ENCODE peak calls at places on chromosomes 11 and 22, in eight cellular contexts. S is ovary, B is right atrium auricular region, T is choroid plexus epithelial cell, K is fibroblast of the aortic adventitia, L is GM12865, R is left ventricle myocardium inferior, O is colonic mucosa. H is an unnamed sample.

GRCh38 chr11:116955949-116956348 is 118.5 kb upstream of the APOA1 start:
- DNase-seq in L (no peak), K (no peak), T (no peak), R (no peak), B (no peak), O (no peak), S (no peak), H (no peak)

GRCh38 chr22:35783943-35784614 is 66.4 kb downstream of the APOL5 start:
- DNase-seq in R (no peak), S (no peak), B (no peak), K (no peak), T (no peak), L (no peak), O (no peak), H (no peak)

GRCh38 chr11:67404515-67405195 is 772 bp downstream of the TBC1D10C start:
- DNase-seq in L (no peak), O (no peak), B (no peak), K (no peak), T (no peak), R (no peak), S (no peak), H (no peak)

GRCh38 chr11:32949739-32950138 is 57.1 kb downstream of the QSER1 start:
- DNase-seq in K (no peak), S (no peak), T (no peak), B (no peak), R (no peak), L (no peak), O (no peak), H (no peak)

GRCh38 chr22:49205401-49205800 is 622.3 kb downstream of the BRD1 start:
- DNase-seq in T (no peak), B (peak; percentile 16), S (peak; percentile 7), K (no peak), L (no peak), O (no peak), R (no peak), H (peak; percentile 17)

GRCh38 chr22:49303781-49304461 is 523.8 kb downstream of the BRD1 start:
- DNase-seq in L (no peak), K (no peak), B (peak; percentile 4), S (peak; percentile 19), O (peak; percentile 14), T (no peak), R (no peak), H (peak; percentile 21)

GRCh38 chr11:112227471-112227870 is 1.2 kb downstream of the PTS start:
- DNase-seq in K (no peak), L (no peak), O (no peak), S (no peak), T (no peak), B (no peak), R (no peak), H (no peak)

GRCh38 chr22:33659423-33659822 is 260.9 kb downstream of the LARGE1 start:
- DNase-seq in O (no peak), B (no peak), R (no peak), K (peak; percentile 91), S (no peak), L (no peak), T (peak; percentile 3), H (no peak)

GRCh38 chr11:31045335-31045734 is 324.2 kb downstream of the DCDC1 start:
- DNase-seq in L (peak; percentile 9), O (no peak), B (no peak), K (peak; percentile 27), S (no peak), R (no peak), T (peak; percentile 49), H (no peak)

GRCh38 chr11:94507485-94507884 is 4.8 kb upstream of the C11orf97 start:
- DNase-seq in T (no peak), O (no peak), L (no peak), K (no peak), B (no peak), R (no peak), S (no peak), H (no peak)

GRCh38 chr22:43136255-43136654 is 6.9 kb downstream of the MCAT start:
- DNase-seq in B (no peak), T (peak; percentile 59), S (no peak), R (peak; percentile 41), K (peak; percentile 25), L (peak; percentile 68), O (no peak), H (peak; percentile 58)

GRCh38 chr22:43153916-43154315 is 2.6 kb downstream of the TSPO start:
- DNase-seq in R (no peak), S (no peak), O (no peak), K (no peak), B (no peak), L (no peak), T (peak; percentile 48), H (no peak)

GRCh38 chr11:60367009-60367408 is 11.3 kb upstream of the MS4A7 start:
- DNase-seq in S (no peak), O (no peak), L (peak; percentile 88), B (no peak), K (no peak), T (no peak), R (no peak), H (no peak)

GRCh38 chr11:92941676-92942571 is 27.5 kb upstream of the MTNR1B start:
- DNase-seq in O (peak; percentile 24), R (no peak), S (no peak), K (peak; percentile 61), B (no peak), T (peak; percentile 74), L (peak; percentile 38), H (no peak)

GRCh38 chr11:70735976-70736375 is 337.6 kb downstream of the CTTN start:
- DNase-seq in O (no peak), K (no peak), L (no peak), B (no peak), T (no peak), S (no peak), R (no peak), H (no peak)

GRCh38 chr11:117761993-117762392 is 35.0 kb downstream of the DSCAML1 start:
- DNase-seq in B (no peak), O (no peak), K (no peak), R (no peak), L (no peak), S (no peak), T (no peak), H (no peak)

GRCh38 chr11:121890377-121890776 is 225.6 kb downstream of the BLID start:
- DNase-seq in K (peak; percentile 86), R (no peak), S (no peak), O (no peak), B (no peak), L (no peak), T (peak; percentile 58), H (peak; percentile 27)

GRCh38 chr11:13663631-13664071 is 4.8 kb upstream of the FAR1 start:
- DNase-seq in R (no peak), B (no peak), K (peak; percentile 73), L (no peak), T (no peak), S (no peak), O (peak; percentile 53), H (no peak)

GRCh38 chr11:125910450-125910849 is 6.1 kb downstream of the DDX25 start:
- DNase-seq in T (no peak), S (no peak), K (no peak), O (no peak), R (no peak), L (no peak), B (no peak), H (no peak)

GRCh38 chr11:14974723-14975587 is 2.8 kb upstream of the CALCA start:
- DNase-seq in O (peak; percentile 55), K (peak; percentile 49), T (peak; percentile 48), L (peak; percentile 52), R (peak; percentile 22), S (no peak), B (peak; percentile 65), H (peak; percentile 49)

GRCh38 chr11:87038235-87038960 is 664 bp downstream of the TMEM135 start:
- DNase-seq in K (no peak), B (no peak), L (peak; percentile 33), S (no peak), T (peak; percentile 20), R (no peak), O (no peak), H (no peak)

GRCh38 chr22:28112548-28113043 is 193.5 kb upstream of the PITPNB start:
- DNase-seq in K (peak; percentile 78), O (no peak), T (peak; percentile 65), L (peak; percentile 42), B (peak; percentile 65), S (no peak), R (peak; percentile 48), H (no peak)

GRCh38 chr22:47633111-47633510 is 870.7 kb downstream of the TBC1D22A start:
- DNase-seq in L (no peak), K (no peak), R (no peak), T (no peak), O (no peak), B (no peak), S (peak; percentile 6), H (peak; percentile 20)
- H3K4me3 ChIP-seq in L (no peak overlapping the region), K (no peak overlapping the region), R (no peak overlapping the region), T (no peak overlapping the region), O (no peak overlapping the region), B (no peak overlapping the region), S (no peak overlapping the region), H (no peak overlapping the region)

GRCh38 chr11:64086263-64086938 is 50.7 kb downstream of the FLRT1 start:
- DNase-seq in K (peak; percentile 65), L (no peak), S (peak; percentile 75), B (no peak), R (peak; percentile 64), T (peak; percentile 21), O (peak; percentile 57), H (peak; percentile 43)
- H3K4me3 ChIP-seq in K (no peak overlapping the region), L (no peak overlapping the region), S (no peak overlapping the region), B (no peak overlapping the region), R (no peak overlapping the region), T (no peak overlapping the region), O (no peak overlapping the region), H (no peak overlapping the region)

GRCh38 chr22:17194213-17194612 is 25.0 kb downstream of the ADA2 start:
- DNase-seq in O (no peak), B (no peak), K (no peak), S (no peak), T (no peak), L (no peak), R (no peak), H (no peak)

GRCh38 chr22:17192186-17192585 is 27.0 kb downstream of the ADA2 start:
- DNase-seq in R (no peak), B (no peak), O (no peak), K (no peak), T (no peak), S (no peak), L (no peak), H (no peak)

GRCh38 chr22:17190702-17191101 is 28.5 kb downstream of the ADA2 start:
- DNase-seq in L (no peak), B (no peak), T (no peak), O (no peak), K (no peak), S (no peak), R (no peak), H (no peak)

DNA sequence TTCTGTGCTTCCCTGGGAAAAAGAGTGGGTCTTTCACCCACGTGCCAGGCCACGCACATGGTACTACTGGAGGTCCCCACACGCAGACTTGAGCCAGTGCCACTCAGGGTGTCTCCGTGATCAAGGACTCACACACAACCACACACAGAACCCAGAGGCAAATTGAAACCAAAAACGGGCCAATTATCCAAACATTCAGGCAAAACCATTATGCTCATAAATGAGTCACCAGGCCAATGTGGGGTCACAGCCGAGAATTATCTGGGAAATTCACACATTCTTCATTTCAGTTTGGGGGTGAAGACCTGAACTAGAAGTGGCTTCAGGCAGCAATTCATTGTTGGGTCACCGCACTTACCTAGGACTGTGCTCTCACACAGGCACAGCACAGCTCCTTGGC is 28.1 kb downstream of the ADA2 start:
- DNase-seq in O (no peak), L (no peak), K (peak; percentile 29), B (no peak), S (no peak), T (peak; percentile 56), R (no peak), H (no peak)
- H3K4me3 ChIP-seq in O (no peak overlapping the region), L (no peak overlapping the region), K (no peak overlapping the region), B (no peak overlapping the region), S (no peak overlapping the region), T (no peak overlapping the region), R (no peak overlapping the region), H (no peak overlapping the region)

GRCh38 chr11:123190504-123190903 is 4.5 kb downstream of the CLMP start:
- DNase-seq in O (no peak), B (no peak), S (no peak), T (no peak), K (peak; percentile 64), R (no peak), L (no peak), H (no peak)
- H3K4me3 ChIP-seq in O (no peak overlapping the region), B (no peak overlapping the region), S (no peak overlapping the region), T (no peak overlapping the region), K (no peak overlapping the region), R (no peak overlapping the region), L (no peak overlapping the region), H (no peak overlapping the region)

H was measured in stomach.